ENCODE peak calls at places on chromosomes 6 and 20, in four cellular contexts. Y is psoas muscle, K is lower lobe of right lung, W is PC-9. V is an unnamed sample. For H3K27me3 and H3K4me1, the result is how much of the 10 kb centered on the place peaks cover.

GRCh38 chr6:136927313-136927712 is 5.2 kb downstream of the SLC35D3 start:
- DNase-seq in Y (no peak), K (no peak), W (no peak), V (no peak)

GRCh38 chr20:16147221-16147620 is 426.0 kb downstream of the KIF16B start:
- DNase-seq in K (no peak), W (no peak), Y (no peak), V (no peak)

GRCh38 chr6:147322299-147323162 is 118.3 kb downstream of the STXBP5 start:
- DNase-seq in W (no peak), K (no peak), Y (no peak), V (peak)

GRCh38 chr6:158629376-158630221 is 14.9 kb downstream of the DYNLT1 start:
- DNase-seq in Y (peak), W (no peak), K (no peak), V (no peak)

GRCh38 chr6:15065603-15066002 is 180.3 kb upstream of the JARID2 start:
- DNase-seq in Y (no peak), K (no peak), W (no peak), V (peak)

GRCh38 chr6:141095308-141095707 is 1037.4 kb upstream of the GJE1 start:
- DNase-seq in Y (no peak), W (no peak), K (no peak), V (no peak)

GRCh38 chr6:125507987-125508655 is 206.4 kb upstream of the HDDC2 start:
- DNase-seq in K (no peak), W (no peak), Y (no peak), V (peak)

GRCh38 chr6:95240514-95240913 is 336.8 kb upstream of the MANEA start:
- DNase-seq in W (no peak), K (no peak), Y (no peak), V (no peak)

GRCh38 chr6:34383171-34383631 is 9.3 kb downstream of the NUDT3 start:
- DNase-seq in W (no peak), Y (no peak), K (no peak), V (peak)

GRCh38 chr6:141682391-141682790 is 450.3 kb upstream of the GJE1 start:
- DNase-seq in W (no peak), Y (no peak), K (no peak), V (peak)

GRCh38 chr6:158050955-158051354 is 69.3 kb downstream of the SYNJ2 start:
- DNase-seq in Y (peak), W (no peak), K (no peak), V (peak)

GRCh38 chr6:21587182-21587924 is 6.2 kb upstream of the SOX4 start:
- DNase-seq in Y (peak), W (peak), K (peak), V (peak)

GRCh38 chr6:52550014-52550575 is 26.8 kb downstream of the TRAM2 start:
- DNase-seq in W (no peak), Y (no peak), K (no peak), V (no peak)

GRCh38 chr20:32965581-32966373 is 38.5 kb downstream of the SUN5 start:
- DNase-seq in K (no peak), Y (no peak), W (no peak), V (no peak)

GRCh38 chr20:23128461-23129125 is 42.5 kb upstream of the CD93 start:
- DNase-seq in W (no peak), Y (no peak), K (no peak), V (no peak)

GRCh38 chr6:84779380-84779779 is 15.0 kb upstream of the TBX18 start:
- DNase-seq in W (no peak), Y (no peak), K (no peak), V (peak)

GRCh38 chr6:149990672-149991402 is 27.1 kb downstream of the ULBP1 start:
- DNase-seq in Y (no peak), K (no peak), W (no peak), V (peak)

GRCh38 chr20:57594092-57594911 is 25.9 kb downstream of the ZBP1 start:
- DNase-seq in W (no peak), Y (peak), K (peak), V (peak)

GRCh38 chr6:74187811-74188210 is 491.8 kb downstream of the CD109 start:
- DNase-seq in W (no peak), Y (no peak), K (no peak), V (no peak)

GRCh38 chr6:33171889-33172203 is 20.4 kb downstream of the COL11A2 start:
- DNase-seq in K (no peak), W (no peak), Y (peak), V (no peak)

GRCh38 chr6:149499066-149499465 is 14.3 kb upstream of the ZC3H12D start:
- DNase-seq in K (no peak), W (no peak), Y (no peak), V (peak)

GRCh38 chr6:105883966-105884365 is 202.2 kb upstream of the PRDM1 start:
- DNase-seq in K (no peak), Y (no peak), W (no peak), V (no peak)

GRCh38 chr6:124823240-124824105 is 138.8 kb upstream of the RNF217 start:
- DNase-seq in K (no peak), Y (no peak), W (no peak), V (no peak)

GRCh38 chr6:30380464-30380863 is 35.5 kb downstream of the RPP21 start:
- DNase-seq in K (no peak), Y (no peak), W (no peak), V (no peak)

GRCh38 chr6:161029195-161029809 is 37.7 kb downstream of the MAP3K4 start:
- DNase-seq in W (no peak), K (no peak), Y (no peak), V (peak)

GRCh38 chr6:38603966-38604365 is 35.8 kb downstream of the BTBD9 start:
- DNase-seq in W (no peak), Y (no peak), K (no peak), V (no peak)

GRCh38 chr6:144757299-144757698 is 472.2 kb downstream of the UTRN start:
- DNase-seq in Y (no peak), K (no peak), W (no peak), V (no peak)

GRCh38 chr6:36216559-36216958 is 20.0 kb downstream of the BRPF3 start:
- DNase-seq in Y (no peak), W (no peak), K (no peak), V (peak)

GRCh38 chr20:54680872-54681297 is 205.5 kb downstream of the DOK5 start:
- DNase-seq in Y (no peak), K (no peak), W (peak), V (peak)

GRCh38 chr20:3813758-3814581 is 6.4 kb upstream of the AP5S1 start:
- DNase-seq in K (peak), W (no peak), Y (peak), V (no peak)

GRCh38 chr6:26086214-26086613 is 1.0 kb upstream of the HFE start:
- DNase-seq in Y (no peak), K (no peak), W (no peak), V (no peak)

GRCh38 chr20:20498081-20498861 is 130.4 kb downstream of the INSM1 start:
- DNase-seq in Y (no peak), K (no peak), W (no peak), V (peak)

GRCh38 chr6:73180718-73181619 is 44.3 kb downstream of the KHDC1L start:
- DNase-seq in W (peak), Y (no peak), K (no peak), V (peak)

GRCh38 chr20:45934046-45934586 is 367 bp upstream of the PCIF1 start:
- DNase-seq in K (peak), W (no peak), Y (peak), V (peak)

GRCh38 chr6:79946242-79946641 is 1.1 kb downstream of the ELOVL4 start:
- DNase-seq in Y (no peak), K (no peak), W (no peak), V (peak)

GRCh38 chr6:53042112-53042511 is 23.1 kb upstream of the FBXO9 start:
- DNase-seq in Y (no peak), K (no peak), W (peak), V (peak)

GRCh38 chr6:75207211-75207984 is 1.5 kb upstream of the COL12A1 start:
- DNase-seq in K (no peak), W (no peak), Y (peak), V (peak)

GRCh38 chr20:547394-547793 is 3.8 kb upstream of the CSNK2A1 start:
- DNase-seq in W (no peak), Y (no peak), K (no peak), V (no peak)

GRCh38 chr20:543369-544152 is at the start of gene CSNK2A1:
- DNase-seq in W (peak), Y (peak), K (peak), V (peak)

GRCh38 chr20:544153-544725 is 649 bp upstream of the CSNK2A1 start:
- DNase-seq in K (no peak), Y (no peak), W (no peak), V (no peak)

GRCh38 chr20:542777-543368 is 717 bp downstream of the CSNK2A1 start:
- DNase-seq in Y (peak), W (no peak), K (peak), V (peak)

DNA sequence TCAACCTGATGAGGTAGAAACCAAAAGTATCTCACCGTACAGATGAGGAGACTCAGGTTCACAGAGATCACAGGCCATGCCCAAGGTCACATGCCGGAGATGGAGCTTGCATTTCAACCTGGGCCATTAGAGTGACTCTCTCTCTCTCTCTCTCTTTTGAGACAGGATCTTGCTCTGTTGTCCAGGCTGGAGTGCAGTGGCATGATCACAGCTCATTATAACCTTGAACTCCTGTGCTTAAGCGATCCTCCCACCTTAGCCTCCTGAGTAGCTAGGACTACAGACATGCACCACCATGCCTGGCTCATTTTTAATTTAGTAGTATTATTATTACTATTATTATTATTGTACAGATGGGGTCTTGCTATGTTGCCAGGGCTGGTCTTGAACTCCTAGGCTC is 2.8 kb upstream of the CSNK2A1 start:
- DNase-seq in Y (no peak), W (no peak), K (no peak), V (no peak)
- H3K27me3 ChIP-seq in Y (under half), W (under half), K (under half), V (under half)

GRCh38 chr20:38256021-38256420 is 4.5 kb downstream of the KIAA1755 start:
- DNase-seq in Y (no peak), K (no peak), W (no peak), V (no peak)

GRCh38 chr20:38250607-38251006 is 9.9 kb downstream of the KIAA1755 start:
- DNase-seq in Y (no peak), K (no peak), W (peak), V (no peak)

GRCh38 chr20:38249536-38250310 is 10.8 kb downstream of the KIAA1755 start:
- DNase-seq in W (peak), K (no peak), Y (no peak), V (peak)

GRCh38 chr20:38255389-38255788 is 5.1 kb downstream of the KIAA1755 start:
- DNase-seq in K (no peak), W (no peak), Y (no peak), V (peak)

DNA sequence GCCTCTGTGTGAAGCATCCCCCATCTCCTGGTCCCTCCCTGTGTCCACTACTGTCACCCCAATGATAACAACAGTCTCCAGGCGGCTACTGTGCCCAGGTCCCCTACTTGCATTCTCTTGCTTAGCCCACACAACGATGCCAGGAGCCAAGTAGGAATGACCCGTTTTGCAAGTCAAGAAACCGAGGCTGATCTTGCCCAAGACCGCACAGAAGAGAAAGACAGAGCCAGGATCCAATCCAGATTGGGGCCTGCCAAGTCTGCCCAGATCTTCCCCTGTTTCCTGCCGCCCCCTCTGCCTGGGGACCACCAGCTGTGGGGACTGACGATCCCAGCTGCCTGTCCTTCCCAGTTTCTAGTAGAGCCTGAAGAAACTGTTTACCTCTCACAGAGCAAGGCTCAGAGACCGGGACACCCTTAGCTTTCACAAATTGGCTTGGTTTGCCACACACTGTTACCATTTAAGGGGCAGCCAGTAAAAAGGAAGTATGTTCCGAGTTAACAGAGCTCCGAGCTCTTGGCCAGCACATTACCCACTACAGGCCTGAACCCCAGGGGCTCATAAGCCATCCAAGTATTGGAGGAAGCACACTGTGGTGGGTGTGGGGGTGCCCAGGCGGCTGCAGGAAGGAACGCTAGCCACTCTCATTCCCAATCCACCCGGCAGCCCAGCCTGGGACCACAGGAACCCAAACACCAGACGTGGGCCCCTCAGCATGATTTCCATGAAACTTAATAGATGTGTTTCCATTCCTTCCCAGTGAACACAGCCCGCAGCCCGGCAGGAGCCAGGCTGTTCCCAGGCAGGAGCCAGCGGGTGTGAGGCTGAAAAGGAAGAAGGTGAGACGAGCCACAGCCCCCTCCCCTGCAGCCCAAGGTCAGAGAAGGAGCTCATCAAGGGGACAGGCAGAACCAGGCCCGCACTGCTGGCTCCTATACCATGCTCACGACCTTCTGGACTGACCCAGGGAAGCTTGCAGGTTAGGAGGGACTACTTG is 7.9 kb downstream of the KIAA1755 start:
- DNase-seq in W (peak), Y (no peak), K (no peak), V (no peak)
- H3K4me1 ChIP-seq in W (under half), Y (under half), K (under half), V (under half)

GRCh38 chr20:59253325-59253724 is 47.1 kb upstream of the EDN3 start:
- DNase-seq in K (no peak), Y (no peak), W (no peak), V (no peak)

GRCh38 chr20:59242714-59243626 is 57.4 kb upstream of the EDN3 start:
- DNase-seq in Y (no peak), K (no peak), W (peak), V (peak)

GRCh38 chr20:59246691-59247090 is 53.7 kb upstream of the EDN3 start:
- DNase-seq in K (no peak), W (no peak), Y (no peak), V (no peak)

GRCh38 chr20:59250293-59250692 is 50.1 kb upstream of the EDN3 start:
- DNase-seq in Y (no peak), K (no peak), W (peak), V (no peak)

DNA sequence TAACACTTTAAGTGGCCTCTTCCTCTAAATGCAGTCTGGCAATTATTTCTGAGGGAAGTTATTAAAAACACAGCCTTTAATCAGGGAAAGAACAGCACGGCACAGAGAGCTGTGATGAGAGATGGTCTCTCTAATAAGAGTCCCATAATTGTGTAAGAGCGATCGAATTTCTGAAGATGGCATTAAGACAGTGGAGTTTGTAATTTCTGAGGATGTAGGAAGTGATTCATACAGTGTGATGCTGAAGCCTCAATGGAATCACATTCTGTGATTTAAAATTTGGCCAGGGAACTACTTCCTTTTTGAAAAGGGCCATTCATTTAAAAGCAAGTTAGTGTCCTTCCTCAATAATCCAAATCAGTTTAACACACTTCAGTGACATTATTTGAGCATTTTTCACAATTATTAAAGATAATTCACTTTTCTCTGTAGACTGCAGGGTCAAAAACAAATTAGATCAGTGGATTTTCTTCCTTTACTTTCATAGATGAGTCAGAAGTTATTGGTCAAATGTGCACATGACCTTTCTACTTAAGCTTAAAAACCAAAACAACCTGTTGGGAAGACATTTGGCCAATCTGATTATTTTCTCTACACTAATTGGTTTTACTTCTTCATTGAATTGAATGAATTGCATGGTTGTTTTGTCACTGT is 52.3 kb upstream of the EDN3 start:
- DNase-seq in W (no peak), K (no peak), Y (no peak), V (peak)
- H3K27me3 ChIP-seq in W (half or more), K (under half), Y (under half), V (under half)

GRCh38 chr20:62643521-62644043 is 1.3 kb downstream of the SLCO4A1 start:
- DNase-seq in K (no peak), W (no peak), Y (no peak), V (peak)

GRCh38 chr20:62646851-62647520 is 4.7 kb downstream of the SLCO4A1 start:
- DNase-seq in K (no peak), Y (peak), W (no peak), V (no peak)

GRCh38 chr20:62644802-62645496 is 2.6 kb downstream of the SLCO4A1 start:
- DNase-seq in Y (no peak), K (no peak), W (peak), V (no peak)

GRCh38 chr20:62644044-62644795 is 1.9 kb downstream of the SLCO4A1 start:
- DNase-seq in W (peak), Y (no peak), K (no peak), V (no peak)

GRCh38 chr20:62645613-62646012 is 3.3 kb downstream of the SLCO4A1 start:
- DNase-seq in Y (no peak), W (no peak), K (no peak), V (no peak)
- H3K4me1 ChIP-seq in Y (under half), W (half or more), K (half or more), V (under half)

DNA sequence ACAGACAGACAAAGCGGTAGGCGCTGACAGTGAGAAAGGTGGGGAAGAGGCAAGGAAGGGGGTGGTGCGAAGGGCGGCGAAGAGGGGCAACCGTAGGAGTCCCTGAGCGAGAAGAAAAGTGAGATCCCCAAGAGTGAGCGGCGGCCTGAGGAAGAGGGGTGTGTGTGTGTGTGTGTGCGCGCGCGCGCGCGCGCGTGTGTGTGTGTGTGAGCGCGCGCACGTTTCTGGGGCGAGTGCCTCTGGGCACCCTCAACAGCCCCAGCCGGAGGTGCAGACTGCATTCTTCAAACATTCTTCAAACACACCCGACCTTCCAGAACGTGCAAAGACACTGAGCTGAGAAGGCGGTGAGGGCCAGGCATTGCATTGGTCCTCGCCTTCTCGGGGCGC is 76.2 kb upstream of the FOXP4 start:
- DNase-seq in Y (no peak), W (no peak), K (peak), V (no peak)
- H3K27me3 ChIP-seq in Y (under half), W (under half), K (under half), V (under half)

V was measured in GM23248.